ENCODE peak calls at places on chromosomes 16 and 17, in eight cellular contexts. U is left colon, M is HEK293T, S is T-helper 17 cell, Q is left ventricle myocardium superior, T is AG09309, G is EH, V is occipital lobe. E is an unnamed sample.

GRCh38 chr17:77837917-77838316 is 120.6 kb upstream of the TNRC6C start:
- DNase-seq in G (no peak), S (no peak), U (no peak), Q (peak; percentile 23), V (no peak), T (no peak), M (no peak), E (no peak)

GRCh38 chr17:71057448-71057847 is 888.1 kb downstream of the KCNJ2 start:
- DNase-seq in T (peak; percentile 16), M (no peak), U (no peak), G (no peak), V (no peak), Q (no peak), S (no peak), E (no peak)

GRCh38 chr16:2035431-2036199 is 8.9 kb downstream of the NHERF2 start:
- DNase-seq in U (peak; percentile 62), S (no peak), G (peak; percentile 96), V (no peak), T (peak; percentile 57), M (no peak), Q (peak; percentile 83), E (peak; percentile 69)

GRCh38 chr17:48646183-48647102 is 20.3 kb upstream of the HOXB9 start:
- DNase-seq in T (no peak), G (no peak), V (no peak), S (no peak), M (peak; percentile 32), Q (no peak), U (peak; percentile 82), E (no peak)

GRCh38 chr16:79316004-79316458 is 284.5 kb downstream of the MAF start:
- DNase-seq in U (no peak), S (no peak), M (no peak), T (no peak), G (no peak), Q (no peak), V (no peak), E (no peak)

GRCh38 chr16:1820096-1820972 is 6.3 kb downstream of the HAGH start:
- DNase-seq in S (no peak), V (no peak), M (no peak), U (no peak), G (no peak), Q (no peak), T (no peak), E (no peak)

GRCh38 chr17:82978765-82979349 is 100.6 kb upstream of the METRNL start:
- DNase-seq in S (no peak), V (no peak), G (no peak), M (no peak), Q (no peak), T (no peak), U (no peak), E (no peak)

GRCh38 chr16:78538919-78539318 is 439.5 kb downstream of the WWOX start:
- DNase-seq in V (no peak), G (no peak), U (no peak), M (no peak), Q (no peak), S (no peak), T (no peak), E (no peak)

GRCh38 chr16:19831678-19832077 is 53.0 kb downstream of the GPRC5B start:
- DNase-seq in T (no peak), S (no peak), V (no peak), G (peak; percentile 80), U (no peak), M (no peak), Q (no peak), E (no peak)

GRCh38 chr17:7841622-7842379 is 7.8 kb downstream of the KDM6B start:
- DNase-seq in Q (peak; percentile 94), V (peak; percentile 89), G (peak; percentile 94), M (peak; percentile 76), U (peak; percentile 94), S (peak; percentile 85), T (no peak), E (peak; percentile 94)

GRCh38 chr16:52265446-52265861 is 281.5 kb downstream of the TOX3 start:
- DNase-seq in U (no peak), S (no peak), M (no peak), T (no peak), V (no peak), Q (no peak), G (no peak), E (no peak)

GRCh38 chr16:154223-155030 is 2.0 kb downstream of the HBZ start:
- DNase-seq in T (no peak), S (no peak), V (no peak), M (peak; percentile 40), G (peak; percentile 25), U (peak; percentile 11), Q (peak; percentile 37), E (no peak)

GRCh38 chr17:68456529-68457167 is 648 bp downstream of the WIPI1 start:
- DNase-seq in Q (peak; percentile 89), G (peak; percentile 95), V (peak; percentile 64), T (peak; percentile 80), U (peak; percentile 80), S (no peak), M (peak; percentile 47), E (peak; percentile 87)

GRCh38 chr16:31268033-31268365 is 8.2 kb downstream of the ITGAM start:
- DNase-seq in T (no peak), Q (no peak), U (no peak), S (no peak), G (no peak), M (no peak), V (no peak), E (no peak)

GRCh38 chr16:72434159-72434558 is 262.2 kb upstream of the PMFBP1 start:
- DNase-seq in G (peak; percentile 36), U (no peak), S (no peak), V (no peak), M (no peak), Q (no peak), T (no peak), E (no peak)

GRCh38 chr16:27097671-27098275 is 31.0 kb downstream of the C16orf82 start:
- DNase-seq in T (no peak), S (no peak), V (no peak), Q (peak; percentile 88), U (peak; percentile 17), G (peak; percentile 32), M (no peak), E (peak; percentile 60)

GRCh38 chr16:46743232-46743719 is 4.9 kb downstream of the MYLK3 start:
- DNase-seq in Q (peak; percentile 68), G (peak; percentile 67), M (no peak), U (no peak), V (no peak), T (no peak), S (no peak), E (no peak)

GRCh38 chr17:921161-921560 is 58.4 kb downstream of the NXN start:
- DNase-seq in S (no peak), M (no peak), V (no peak), U (no peak), T (no peak), Q (no peak), G (peak; percentile 30), E (no peak)

GRCh38 chr16:56600398-56600999 is 7.9 kb upstream of the MT2A start:
- DNase-seq in G (peak; percentile 74), T (no peak), V (peak; percentile 42), U (no peak), Q (no peak), S (no peak), M (peak; percentile 52), E (no peak)

GRCh38 chr17:58279016-58279671 is 1.6 kb downstream of the MPO start:
- DNase-seq in T (no peak), G (peak; percentile 3), U (peak; percentile 18), V (no peak), Q (peak; percentile 69), M (peak; percentile 3), S (no peak), E (peak; percentile 75)

GRCh38 chr17:50206604-50207293 is 5.3 kb upstream of the COL1A1 start:
- DNase-seq in G (peak; percentile 81), Q (peak; percentile 73), S (no peak), M (peak; percentile 31), T (no peak), U (peak; percentile 52), V (no peak), E (peak; percentile 44)

GRCh38 chr17:76048711-76049110 is 21.6 kb upstream of the EVPL start:
- DNase-seq in Q (no peak), U (no peak), S (no peak), M (no peak), G (peak; percentile 70), T (no peak), V (no peak), E (no peak)

GRCh38 chr16:85812811-85813700 is 13.6 kb downstream of the COX4I1 start:
- DNase-seq in Q (no peak), U (no peak), V (no peak), T (no peak), S (no peak), M (no peak), G (no peak), E (no peak)

GRCh38 chr16:24778676-24779075 is 49.2 kb downstream of the TNRC6A start:
- DNase-seq in Q (no peak), V (no peak), M (no peak), U (no peak), G (no peak), T (no peak), S (no peak), E (no peak)

GRCh38 chr16:19179890-19180490 is 11.9 kb downstream of the SYT17 start:
- DNase-seq in G (peak; percentile 65), M (peak; percentile 76), V (no peak), T (no peak), U (peak; percentile 77), S (no peak), Q (peak; percentile 76), E (peak; percentile 54)

GRCh38 chr16:149024-149675 is 3.3 kb upstream of the HBZ start:
- DNase-seq in V (no peak), T (no peak), Q (no peak), M (no peak), G (peak; percentile 89), U (no peak), S (no peak), E (no peak)

GRCh38 chr16:66220766-66221165 is 145.7 kb upstream of the CDH5 start:
- DNase-seq in T (no peak), V (no peak), U (no peak), S (no peak), Q (no peak), G (no peak), M (no peak), E (no peak)

GRCh38 chr16:30551781-30552180 is 6.4 kb downstream of the ZNF764 start:
- DNase-seq in M (no peak), U (no peak), Q (no peak), V (no peak), S (peak; percentile 44), G (no peak), T (no peak), E (no peak)

GRCh38 chr17:7490144-7490543 is 6.0 kb downstream of the POLR2A start:
- DNase-seq in U (no peak), V (no peak), M (no peak), G (no peak), Q (no peak), T (no peak), S (no peak), E (no peak)

GRCh38 chr16:54454616-54455015 is 168.0 kb upstream of the IRX3 start:
- DNase-seq in Q (no peak), S (no peak), V (no peak), U (no peak), T (no peak), G (no peak), M (no peak), E (no peak)

GRCh38 chr17:49365667-49366066 is 3.6 kb upstream of the ZNF652 start:
- DNase-seq in M (no peak), S (no peak), G (peak; percentile 32), Q (no peak), V (no peak), T (no peak), U (no peak), E (no peak)

E was measured in heart left ventricle.